ENCODE peak calls at places on chromosomes 5 and 9, in five cellular contexts. X is tibial nerve, K is heart left ventricle, A is ovary, C is stomach. S is an unnamed sample. For H3K9me3, the result is how much of the 10 kb centered on the place peaks cover.

GRCh38 chr9:107639426-107639825 is 149.9 kb upstream of the KLF4 start:
- DNase-seq in C (no peak), X (no peak), K (no peak), A (no peak), S (no peak)

GRCh38 chr9:5832093-5832542 is 799 bp downstream of the ERMP1 start:
- DNase-seq in A (no peak), X (no peak), K (no peak), C (no peak), S (no peak)

GRCh38 chr5:76273491-76273890 is 129.6 kb upstream of the IQGAP2 start:
- DNase-seq in C (no peak), A (no peak), X (no peak), K (no peak), S (no peak)

GRCh38 chr5:76367623-76368366 is 35.3 kb upstream of the IQGAP2 start:
- DNase-seq in C (no peak), A (no peak), X (no peak), K (no peak), S (no peak)

GRCh38 chr5:111948517-111948916 is 191.5 kb upstream of the NREP start:
- DNase-seq in C (no peak), K (no peak), A (no peak), X (no peak), S (no peak)

GRCh38 chr9:127132921-127133647 is 10.6 kb upstream of the ANGPTL2 start:
- DNase-seq in K (no peak), X (no peak), C (peak), A (peak), S (no peak)

GRCh38 chr9:98081477-98082219 is 25.1 kb downstream of the NANS start:
- DNase-seq in C (peak), K (no peak), X (no peak), A (no peak), S (peak)

GRCh38 chr9:31700252-31701045 is 684.0 kb upstream of the ACO1 start:
- DNase-seq in X (no peak), K (no peak), C (no peak), A (no peak), S (no peak)

GRCh38 chr5:134053314-134053839 is 48.6 kb upstream of the VDAC1 start:
- DNase-seq in X (no peak), K (no peak), C (no peak), A (no peak), S (no peak)

GRCh38 chr9:3875371-3876132 is 349.8 kb upstream of the RFX3 start:
- DNase-seq in K (no peak), A (no peak), X (no peak), C (no peak), S (no peak)

GRCh38 chr5:157172408-157172807 is 6.3 kb upstream of the GARIN3 start:
- DNase-seq in C (no peak), A (no peak), X (no peak), K (no peak), S (no peak)

GRCh38 chr9:94911211-94911610 is 184.7 kb downstream of the AOPEP start:
- DNase-seq in A (no peak), K (no peak), X (no peak), C (no peak), S (no peak)

GRCh38 chr5:106587-106986 is 14.6 kb downstream of the PLEKHG4B start:
- DNase-seq in A (no peak), K (no peak), X (no peak), C (no peak), S (no peak)

GRCh38 chr9:126667190-126668055 is 53.7 kb downstream of the LMX1B start:
- DNase-seq in K (no peak), A (no peak), X (no peak), C (no peak), S (no peak)

GRCh38 chr5:169567079-169567478 is 16.5 kb upstream of the SPDL1 start:
- DNase-seq in K (no peak), X (no peak), C (no peak), A (no peak), S (no peak)

GRCh38 chr9:2043243-2043642 is 28.1 kb downstream of the SMARCA2 start:
- DNase-seq in A (no peak), X (no peak), C (no peak), K (no peak), S (no peak)

GRCh38 chr5:170355601-170356098 is 33.5 kb downstream of the KCNMB1 start:
- DNase-seq in K (peak), X (no peak), C (peak), A (no peak), S (no peak)

GRCh38 chr5:18745591-18745987 is 1111.3 kb downstream of the TAF11L14 start:
- DNase-seq in X (no peak), C (no peak), A (peak), K (peak), S (no peak)

GRCh38 chr5:33008751-33009418 is 297.8 kb downstream of the NPR3 start:
- DNase-seq in X (no peak), A (no peak), C (no peak), K (no peak), S (no peak)

GRCh38 chr5:154320690-154321089 is 125.1 kb upstream of the SAP30L start:
- DNase-seq in K (peak), A (peak), C (no peak), X (peak), S (no peak)

GRCh38 chr9:137048655-137049543 is 2.9 kb upstream of the NPDC1 start:
- DNase-seq in C (no peak), K (no peak), A (no peak), X (no peak), S (no peak)

GRCh38 chr5:40736103-40736875 is 19.5 kb downstream of the TTC33 start:
- DNase-seq in A (no peak), C (no peak), K (no peak), X (no peak), S (no peak)

GRCh38 chr9:4936823-4937222 is 48.2 kb upstream of the JAK2 start:
- DNase-seq in X (no peak), C (no peak), K (no peak), A (no peak), S (no peak)

GRCh38 chr5:177604116-177604521 is 4.2 kb downstream of the B4GALT7 start:
- DNase-seq in C (peak), X (no peak), A (no peak), K (no peak), S (no peak)

DNA sequence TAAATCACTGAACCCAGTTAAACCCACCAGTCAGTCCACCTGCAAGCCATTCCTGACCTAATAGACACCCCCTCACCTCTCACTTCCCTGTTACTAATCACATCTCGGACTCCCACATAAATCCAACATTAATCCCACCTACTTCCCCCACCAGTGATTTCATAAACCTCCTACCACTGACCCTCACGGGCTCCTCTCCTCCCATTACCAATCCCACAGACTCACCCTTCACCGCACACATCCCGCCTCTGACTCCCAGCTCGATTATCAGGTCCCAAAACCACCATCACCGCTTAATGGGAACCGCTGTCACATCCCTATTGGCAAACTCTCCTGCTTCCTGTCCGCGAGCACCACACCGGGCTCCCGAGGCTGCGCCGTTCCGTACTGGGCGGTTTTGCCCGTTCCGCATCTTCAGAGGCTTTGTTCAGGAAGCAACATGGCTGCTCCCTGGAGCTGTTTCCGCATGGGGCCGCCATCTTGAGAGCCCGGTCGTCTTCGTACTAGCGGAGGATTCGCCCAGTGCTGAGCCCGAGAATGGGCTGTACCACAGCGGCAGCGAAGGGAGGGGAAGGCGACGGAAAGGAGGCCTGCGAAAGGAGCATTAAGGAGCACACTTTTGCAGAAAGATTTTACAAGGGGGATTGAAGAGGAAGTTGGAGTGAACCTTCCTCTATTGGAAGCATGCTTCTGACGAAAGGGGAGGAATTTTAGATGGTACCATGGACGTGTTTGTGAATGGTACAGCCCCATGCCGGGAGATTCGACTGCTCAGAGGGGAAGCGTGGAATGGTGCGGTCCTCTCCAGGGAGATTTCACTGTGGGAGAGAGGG is at the start of gene ZNF300:
- DNase-seq in X (peak), K (peak), A (peak), C (peak), S (peak)
- TF ChIP-seq POLR2A in X (no peak), K (no peak), A (peak), C (no peak), S (no peak)

GRCh38 chr9:124017064-124017928 is 5.7 kb downstream of the LHX2 start:
- DNase-seq in K (no peak), C (no peak), A (no peak), X (no peak), S (no peak)
- H3K27ac ChIP-seq in K (no peak), C (no peak), A (no peak), X (no peak), S (no peak)

DNA sequence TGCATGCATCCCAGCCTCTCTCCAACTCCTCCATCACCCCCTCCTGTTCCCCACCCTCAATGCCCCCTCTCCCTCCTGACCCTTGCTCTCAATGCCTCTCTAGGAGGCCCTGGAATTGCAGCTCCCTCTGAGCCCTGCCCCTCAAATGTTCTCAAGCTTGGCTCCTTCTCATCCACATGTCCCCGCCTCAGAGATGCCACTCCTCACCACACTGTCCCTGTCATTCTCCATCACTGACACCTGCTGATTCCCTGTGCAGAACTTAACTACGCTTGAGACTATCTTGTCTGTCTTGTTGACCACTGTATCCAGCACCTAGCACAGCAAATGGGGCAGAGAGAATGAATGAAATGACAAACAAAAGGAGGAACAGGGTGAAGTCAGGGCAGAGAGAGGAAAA is 314.4 kb downstream of the SPOCK1 start:
- DNase-seq in K (no peak), C (no peak), A (no peak), X (no peak), S (no peak)
- H3K9me3 ChIP-seq in K (under half), C (under half), A (under half), X (under half), S (under half)

GRCh38 chr9:129557192-129558036 is 63.5 kb downstream of the C9orf50 start:
- DNase-seq in X (no peak), K (no peak), C (peak), A (peak), S (no peak)
- TF ChIP-seq POLR2A in X (no peak), K (no peak), C (no peak), A (no peak), S (no peak)

GRCh38 chr5:61330879-61331406 is 1.1 kb upstream of the ZSWIM6 start:
- DNase-seq in C (peak), X (peak), A (peak), K (peak), S (peak)

GRCh38 chr5:61331407-61332368 is at the start of gene ZSWIM6:
- DNase-seq in A (peak), K (peak), C (peak), X (peak), S (peak)

GRCh38 chr5:61332891-61333350 is 863 bp downstream of the ZSWIM6 start:
- DNase-seq in X (peak), K (peak), A (peak), C (peak), S (no peak)

GRCh38 chr5:61333351-61334223 is 1.5 kb downstream of the ZSWIM6 start:
- DNase-seq in C (peak), A (peak), X (no peak), K (peak), S (peak)

DNA sequence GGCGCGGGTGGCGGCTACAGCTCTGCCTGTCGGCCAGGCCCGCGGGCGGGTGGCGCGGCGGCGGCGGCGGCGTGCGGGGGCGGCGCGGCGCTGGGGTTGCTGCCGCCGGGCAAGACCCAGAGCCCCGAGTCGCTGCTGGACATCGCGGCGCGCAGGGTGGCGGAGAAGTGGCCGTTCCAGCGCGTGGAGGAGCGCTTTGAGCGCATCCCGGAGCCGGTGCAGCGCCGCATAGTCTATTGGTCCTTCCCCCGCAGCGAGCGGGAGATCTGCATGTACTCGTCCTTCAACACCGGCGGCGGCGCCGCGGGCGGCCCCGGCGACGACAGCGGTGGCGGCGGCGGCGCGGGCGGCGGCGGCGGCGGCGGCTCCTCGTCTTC is 299 bp downstream of the ZSWIM6 start:
- DNase-seq in K (no peak), X (no peak), A (no peak), C (peak), S (peak)
- H3K27ac ChIP-seq in K (peak), X (peak), A (peak), C (peak), S (peak)

GRCh38 chr5:66467564-66467963 is 128.6 kb upstream of the MAST4 start:
- DNase-seq in A (no peak), X (no peak), K (no peak), C (no peak), S (no peak)
- H3K9me3 ChIP-seq in A (under half), X (under half), K (under half), C (under half), S (under half)

S was measured in uterus.